ENCODE peak calls at places on chromosomes 5 and 9, in seven cellular contexts. G is fibroblast of pulmonary artery; V is brain microvascular endothelial cell; Q is tibial artery; C is neural progenitor cell; U is CD8-positive, alpha-beta T cell; Z is A549. L is an unnamed sample.

GRCh38 chr5:119951330-119951934 is 322.1 kb downstream of the FAM170A start:
- DNase-seq in G (no peak), V (no peak), Q (no peak), C (no peak), U (no peak), Z (no peak), L (no peak)

GRCh38 chr5:56814361-56814962 is 887 bp upstream of the MAP3K1 start:
- DNase-seq in G (no peak), V (no peak), Q (peak; percentile 69), C (peak; percentile 66), U (no peak), Z (peak; percentile 31), L (no peak)

GRCh38 chr9:124008855-124009834 is 2.4 kb upstream of the LHX2 start:
- DNase-seq in G (no peak), V (no peak), Q (peak; percentile 47), C (peak; percentile 86), U (no peak), Z (no peak), L (no peak)

GRCh38 chr5:36535390-36535789 is 71.0 kb upstream of the SLC1A3 start:
- DNase-seq in G (no peak), V (no peak), Q (no peak), C (no peak), U (no peak), Z (no peak), L (no peak)

GRCh38 chr5:108560581-108560980 is 178.7 kb upstream of the FBXL17 start:
- DNase-seq in G (peak; percentile 60), V (peak; percentile 38), Q (no peak), C (no peak), U (no peak), Z (no peak), L (no peak)

GRCh38 chr5:61322738-61323429 is 9.2 kb upstream of the ZSWIM6 start:
- DNase-seq in G (peak; percentile 80), V (no peak), Q (no peak), C (no peak), U (no peak), Z (no peak), L (no peak)

GRCh38 chr5:73321757-73322452 is 126.7 kb downstream of the FOXD1 start:
- DNase-seq in G (peak; percentile 65), V (peak; percentile 95), Q (no peak), C (no peak), U (no peak), Z (no peak), L (no peak)

GRCh38 chr5:122977306-122977705 is 59.2 kb downstream of the PPIC start:
- DNase-seq in G (no peak), V (no peak), Q (no peak), C (no peak), U (no peak), Z (no peak), L (no peak)

GRCh38 chr5:84885479-84886258 is 501.0 kb upstream of the EDIL3 start:
- DNase-seq in G (peak; percentile 61), V (peak; percentile 73), Q (no peak), C (no peak), U (no peak), Z (peak; percentile 5), L (no peak)

GRCh38 chr5:34538026-34538672 is 118.0 kb upstream of the RAI14 start:
- DNase-seq in G (peak; percentile 34), V (peak; percentile 11), Q (no peak), C (no peak), U (no peak), Z (no peak), L (no peak)

GRCh38 chr5:173003360-173003759 is 19.8 kb downstream of the ATP6V0E1 start:
- DNase-seq in G (no peak), V (no peak), Q (no peak), C (no peak), U (no peak), Z (no peak), L (no peak)

GRCh38 chr5:131776451-131776850 is 20.4 kb downstream of the FNIP1 start:
- DNase-seq in G (peak; percentile 34), V (no peak), Q (no peak), C (no peak), U (no peak), Z (no peak), L (no peak)

GRCh38 chr9:35729700-35730485 is 2.1 kb downstream of the TLN1 start:
- DNase-seq in G (peak; percentile 79), V (peak; percentile 80), Q (peak; percentile 86), C (peak; percentile 70), U (no peak), Z (peak; percentile 66), L (no peak)

GRCh38 chr9:90032296-90033029 is 427.7 kb downstream of the GADD45G start:
- DNase-seq in G (no peak), V (no peak), Q (no peak), C (no peak), U (no peak), Z (no peak), L (no peak)

GRCh38 chr5:96114736-96115466 is 153.2 kb upstream of the ELL2 start:
- DNase-seq in G (peak; percentile 24), V (peak; percentile 51), Q (no peak), C (no peak), U (no peak), Z (no peak), L (no peak)

GRCh38 chr5:38045446-38045845 is 205.6 kb upstream of the GDNF start:
- DNase-seq in G (no peak), V (no peak), Q (no peak), C (no peak), U (no peak), Z (no peak), L (no peak)

GRCh38 chr9:18905033-18905882 is 127.8 kb downstream of the SAXO1 start:
- DNase-seq in G (peak; percentile 55), V (peak; percentile 92), Q (no peak), C (no peak), U (no peak), Z (no peak), L (no peak)

GRCh38 chr5:140366770-140367630 is 7.0 kb downstream of the SLC4A9 start:
- DNase-seq in G (no peak), V (no peak), Q (no peak), C (no peak), U (no peak), Z (no peak), L (no peak)
- TF ChIP-seq CTCF in G (no peak), V (no peak), Q (no peak), C (no peak), U (no peak), Z (no peak), L (no peak)

GRCh38 chr9:92944921-92945320 is 2.4 kb upstream of the FGD3 start:
- DNase-seq in G (no peak), V (no peak), Q (no peak), C (no peak), U (no peak), Z (no peak), L (no peak)
- TF ChIP-seq CTCF in G (no peak), V (no peak), Q (no peak), C (no peak), U (no peak), Z (no peak), L (no peak)

GRCh38 chr5:137234973-137235943 is 263.9 kb downstream of the SPOCK1 start:
- DNase-seq in G (no peak), V (no peak), Q (no peak), C (no peak), U (no peak), Z (no peak), L (no peak)
- TF ChIP-seq CTCF in G (no peak), V (no peak), Q (no peak), C (no peak), U (no peak), Z (no peak), L (no peak)

DNA sequence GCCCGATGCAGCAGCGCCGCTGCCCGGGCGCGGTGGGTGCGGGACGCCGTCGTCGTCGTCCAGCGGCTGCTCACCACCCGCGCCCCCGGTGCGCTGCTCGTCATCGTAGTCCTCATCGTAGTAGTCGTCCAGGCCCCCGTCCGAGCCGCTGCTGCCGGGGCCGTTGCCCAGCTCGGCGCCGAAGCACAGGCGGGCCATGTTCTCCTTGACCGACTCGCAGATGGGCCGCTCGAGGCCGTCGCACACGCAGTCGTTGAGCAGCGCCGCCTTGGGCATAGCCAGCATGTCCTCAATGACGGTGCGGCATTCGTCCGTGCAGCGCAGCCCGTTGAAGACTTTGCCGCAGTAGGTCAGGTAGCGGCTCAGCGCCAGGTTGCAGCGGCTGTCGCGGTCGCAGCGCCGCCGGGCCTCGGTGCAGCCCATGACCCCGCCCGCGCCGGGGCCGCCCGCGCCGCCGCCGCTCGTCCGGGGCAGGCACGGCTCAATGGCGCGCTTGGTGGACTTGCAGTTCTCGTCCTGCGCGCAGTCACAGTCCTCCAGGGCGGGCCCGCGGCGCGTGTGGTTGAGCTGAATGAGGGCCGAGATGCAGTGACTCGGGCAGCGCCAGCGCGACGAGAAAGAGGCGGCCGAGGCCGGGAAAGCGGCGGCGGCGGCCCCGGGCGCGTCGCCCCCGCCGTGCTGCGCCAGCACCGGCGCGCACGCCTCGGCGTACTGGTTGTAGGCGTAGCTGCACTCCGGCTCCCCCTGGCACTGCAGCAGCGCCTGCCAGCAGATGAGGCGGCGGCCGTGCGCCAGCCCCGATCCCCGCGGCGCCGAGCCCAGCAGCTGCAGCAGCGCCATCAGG is 1.2 kb downstream of the GAS1 start:
- DNase-seq in G (peak; percentile 72), V (peak; percentile 46), Q (peak; percentile 79), C (peak; percentile 85), U (peak; percentile 47), Z (peak; percentile 70), L (peak; percentile 59)
- TF ChIP-seq CTCF in G (no peak), V (peak; percentile 12), Q (peak; percentile 21), C (peak; percentile 10), U (no peak), Z (no peak), L (no peak)

DNA sequence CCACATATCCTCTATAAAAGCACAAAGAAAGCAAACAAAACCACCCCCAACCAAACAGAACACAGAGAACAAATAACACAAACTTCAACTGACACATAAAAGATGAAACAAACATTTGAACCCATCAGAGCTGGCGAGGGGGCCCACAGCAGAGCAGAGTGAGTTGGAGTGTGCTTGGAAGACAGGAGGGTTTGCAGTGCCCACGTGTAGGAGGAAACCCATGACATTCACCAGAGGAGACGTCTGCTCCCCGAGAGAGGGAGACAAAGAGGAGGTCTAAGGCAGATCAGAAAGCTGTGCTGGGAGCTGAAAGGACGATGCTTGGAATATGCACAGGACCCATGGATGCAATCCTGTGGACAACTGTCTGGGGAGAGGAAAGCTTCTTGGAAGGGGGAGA is 27.0 kb downstream of the MRPL36 start:
- DNase-seq in G (peak; percentile 68), V (peak; percentile 48), Q (no peak), C (no peak), U (no peak), Z (peak; percentile 44), L (no peak)
- TF ChIP-seq CTCF in G (peak; percentile 67), V (peak; percentile 78), Q (no peak), C (peak; percentile 8), U (no peak), Z (no peak), L (no peak)

L was measured in mesothelial cell of epicardium.